ENCODE peak calls at places on chromosome 16, in eight cellular contexts. One of them, this sample, is unnamed.

GRCh38 chr16:54040975-54041374 is 245.6 kb downstream of the IRX3 start:
- DNase-seq in PC-9: no peak
- DNase-seq in neural progenitor cell: no peak
- DNase-seq in CD8-positive, alpha-beta T cell: no peak
- DNase-seq in tibial artery: no peak
- DNase-seq in mucosa of descending colon: no peak
- DNase-seq in tibial nerve: no peak
- DNase-seq in body of pancreas: no peak
- DNase-seq in this sample: no peak

GRCh38 chr16:12084436-12084835 is 107.9 kb downstream of the SNX29 start:
- DNase-seq in PC-9: no peak
- DNase-seq in neural progenitor cell: no peak
- DNase-seq in CD8-positive, alpha-beta T cell: no peak
- DNase-seq in tibial artery: no peak
- DNase-seq in mucosa of descending colon: no peak
- DNase-seq in tibial nerve: no peak
- DNase-seq in body of pancreas: no peak
- DNase-seq in this sample: no peak

GRCh38 chr16:23026777-23027362 is 122.4 kb downstream of the USP31 start:
- DNase-seq in PC-9: no peak
- DNase-seq in neural progenitor cell: peak; percentile 82
- DNase-seq in CD8-positive, alpha-beta T cell: no peak
- DNase-seq in tibial artery: no peak
- DNase-seq in mucosa of descending colon: peak; percentile 38
- DNase-seq in tibial nerve: no peak
- DNase-seq in body of pancreas: no peak
- DNase-seq in this sample: no peak

GRCh38 chr16:22901563-22901962 is 87.6 kb downstream of the HS3ST2 start:
- DNase-seq in PC-9: no peak
- DNase-seq in neural progenitor cell: no peak
- DNase-seq in CD8-positive, alpha-beta T cell: no peak
- DNase-seq in tibial artery: no peak
- DNase-seq in mucosa of descending colon: no peak
- DNase-seq in tibial nerve: no peak
- DNase-seq in body of pancreas: no peak
- DNase-seq in this sample: no peak

GRCh38 chr16:66360624-66361324 is 5.7 kb upstream of the CDH5 start:
- DNase-seq in PC-9: no peak
- DNase-seq in neural progenitor cell: no peak
- DNase-seq in CD8-positive, alpha-beta T cell: no peak
- DNase-seq in tibial artery: no peak
- DNase-seq in mucosa of descending colon: no peak
- DNase-seq in tibial nerve: no peak
- DNase-seq in body of pancreas: no peak
- DNase-seq in this sample: no peak

GRCh38 chr16:21161211-21161610 is 2.7 kb downstream of the LDAF1 start:
- DNase-seq in PC-9: no peak
- DNase-seq in neural progenitor cell: no peak
- DNase-seq in CD8-positive, alpha-beta T cell: no peak
- DNase-seq in tibial artery: no peak
- DNase-seq in mucosa of descending colon: no peak
- DNase-seq in tibial nerve: no peak
- DNase-seq in body of pancreas: no peak
- DNase-seq in this sample: no peak

GRCh38 chr16:50520451-50521245 is 27.5 kb upstream of the NKD1 start:
- DNase-seq in PC-9: no peak
- DNase-seq in neural progenitor cell: no peak
- DNase-seq in CD8-positive, alpha-beta T cell: peak; percentile 7
- DNase-seq in tibial artery: no peak
- DNase-seq in mucosa of descending colon: no peak
- DNase-seq in tibial nerve: no peak
- DNase-seq in body of pancreas: no peak
- DNase-seq in this sample: no peak

GRCh38 chr16:84423416-84423837 is 55.1 kb downstream of the ATP2C2 start:
- DNase-seq in PC-9: peak; percentile 53
- DNase-seq in neural progenitor cell: no peak
- DNase-seq in CD8-positive, alpha-beta T cell: no peak
- DNase-seq in tibial artery: no peak
- DNase-seq in mucosa of descending colon: peak; percentile 40
- DNase-seq in tibial nerve: no peak
- DNase-seq in body of pancreas: no peak
- DNase-seq in this sample: no peak

GRCh38 chr16:88684569-88685155 is 1.6 kb downstream of the SNAI3 start:
- DNase-seq in PC-9: no peak
- DNase-seq in neural progenitor cell: no peak
- DNase-seq in CD8-positive, alpha-beta T cell: no peak
- DNase-seq in tibial artery: no peak
- DNase-seq in mucosa of descending colon: no peak
- DNase-seq in tibial nerve: no peak
- DNase-seq in body of pancreas: no peak
- DNase-seq in this sample: no peak

GRCh38 chr16:69386596-69386995 is 789 bp upstream of the TERF2 start:
- DNase-seq in PC-9: no peak
- DNase-seq in neural progenitor cell: no peak
- DNase-seq in CD8-positive, alpha-beta T cell: no peak
- DNase-seq in tibial artery: no peak
- DNase-seq in mucosa of descending colon: no peak
- DNase-seq in tibial nerve: no peak
- DNase-seq in body of pancreas: no peak
- DNase-seq in this sample: no peak

GRCh38 chr16:75054556-75054947 is 55.7 kb downstream of the ZNRF1 start:
- DNase-seq in PC-9: no peak
- DNase-seq in neural progenitor cell: no peak
- DNase-seq in CD8-positive, alpha-beta T cell: no peak
- DNase-seq in tibial artery: no peak
- DNase-seq in mucosa of descending colon: no peak
- DNase-seq in tibial nerve: no peak
- DNase-seq in body of pancreas: no peak
- DNase-seq in this sample: no peak

GRCh38 chr16:75058815-75059214 is 57.8 kb downstream of the LDHD start:
- DNase-seq in PC-9: no peak
- DNase-seq in neural progenitor cell: no peak
- DNase-seq in CD8-positive, alpha-beta T cell: no peak
- DNase-seq in tibial artery: no peak
- DNase-seq in mucosa of descending colon: no peak
- DNase-seq in tibial nerve: no peak
- DNase-seq in body of pancreas: no peak
- DNase-seq in this sample: no peak

GRCh38 chr16:9270424-9270823 is 179.0 kb downstream of the HAPSTR1 start:
- DNase-seq in PC-9: no peak
- DNase-seq in neural progenitor cell: no peak
- DNase-seq in CD8-positive, alpha-beta T cell: no peak
- DNase-seq in tibial artery: no peak
- DNase-seq in mucosa of descending colon: no peak
- DNase-seq in tibial nerve: no peak
- DNase-seq in body of pancreas: peak; percentile 71
- DNase-seq in this sample: no peak

GRCh38 chr16:74024997-74025396 is 271.6 kb upstream of the PSMD7 start:
- DNase-seq in PC-9: no peak
- DNase-seq in neural progenitor cell: no peak
- DNase-seq in CD8-positive, alpha-beta T cell: no peak
- DNase-seq in tibial artery: no peak
- DNase-seq in mucosa of descending colon: no peak
- DNase-seq in tibial nerve: no peak
- DNase-seq in body of pancreas: no peak
- DNase-seq in this sample: no peak

GRCh38 chr16:81004646-81005353 is 1.9 kb downstream of the CMC2 start:
- DNase-seq in PC-9: peak; percentile 55
- DNase-seq in neural progenitor cell: peak; percentile 75
- DNase-seq in CD8-positive, alpha-beta T cell: no peak
- DNase-seq in tibial artery: no peak
- DNase-seq in mucosa of descending colon: peak; percentile 79
- DNase-seq in tibial nerve: no peak
- DNase-seq in body of pancreas: no peak
- DNase-seq in this sample: peak; percentile 56

GRCh38 chr16:1631931-1632637 is 19.9 kb downstream of the CRAMP1 start:
- DNase-seq in PC-9: no peak
- DNase-seq in neural progenitor cell: no peak
- DNase-seq in CD8-positive, alpha-beta T cell: no peak
- DNase-seq in tibial artery: no peak
- DNase-seq in mucosa of descending colon: no peak
- DNase-seq in tibial nerve: no peak
- DNase-seq in body of pancreas: peak; percentile 15
- DNase-seq in this sample: no peak

GRCh38 chr16:78748471-78748929 is 649.0 kb downstream of the WWOX start:
- DNase-seq in PC-9: no peak
- DNase-seq in neural progenitor cell: no peak
- DNase-seq in CD8-positive, alpha-beta T cell: no peak
- DNase-seq in tibial artery: no peak
- DNase-seq in mucosa of descending colon: no peak
- DNase-seq in tibial nerve: no peak
- DNase-seq in body of pancreas: no peak
- DNase-seq in this sample: no peak

GRCh38 chr16:46753015-46753414 is 4.9 kb upstream of the MYLK3 start:
- DNase-seq in PC-9: no peak
- DNase-seq in neural progenitor cell: no peak
- DNase-seq in CD8-positive, alpha-beta T cell: no peak
- DNase-seq in tibial artery: no peak
- DNase-seq in mucosa of descending colon: no peak
- DNase-seq in tibial nerve: no peak
- DNase-seq in body of pancreas: no peak
- DNase-seq in this sample: no peak

GRCh38 chr16:70685061-70685937 is 554 bp downstream of the MTSS2 start:
- DNase-seq in PC-9: no peak
- DNase-seq in neural progenitor cell: no peak
- DNase-seq in CD8-positive, alpha-beta T cell: no peak
- DNase-seq in tibial artery: no peak
- DNase-seq in mucosa of descending colon: no peak
- DNase-seq in tibial nerve: no peak
- DNase-seq in body of pancreas: peak; percentile 36
- DNase-seq in this sample: no peak

GRCh38 chr16:71479420-71479819 is 9.7 kb downstream of the ZNF19 start:
- DNase-seq in PC-9: no peak
- DNase-seq in neural progenitor cell: peak; percentile 60
- DNase-seq in CD8-positive, alpha-beta T cell: no peak
- DNase-seq in tibial artery: no peak
- DNase-seq in mucosa of descending colon: peak; percentile 14
- DNase-seq in tibial nerve: no peak
- DNase-seq in body of pancreas: peak; percentile 13
- DNase-seq in this sample: no peak

GRCh38 chr16:47465919-47466630 is 4.9 kb downstream of the PHKB start:
- DNase-seq in PC-9: no peak
- DNase-seq in neural progenitor cell: no peak
- DNase-seq in CD8-positive, alpha-beta T cell: no peak
- DNase-seq in tibial artery: no peak
- DNase-seq in mucosa of descending colon: no peak
- DNase-seq in tibial nerve: no peak
- DNase-seq in body of pancreas: no peak
- DNase-seq in this sample: no peak

GRCh38 chr16:27356794-27357193 is 43.0 kb downstream of the IL4R start:
- DNase-seq in PC-9: no peak
- DNase-seq in neural progenitor cell: no peak
- DNase-seq in CD8-positive, alpha-beta T cell: no peak
- DNase-seq in tibial artery: no peak
- DNase-seq in mucosa of descending colon: no peak
- DNase-seq in tibial nerve: no peak
- DNase-seq in body of pancreas: no peak
- DNase-seq in this sample: no peak

GRCh38 chr16:27350006-27350405 is 36.2 kb downstream of the IL4R start:
- DNase-seq in PC-9: no peak
- DNase-seq in neural progenitor cell: no peak
- DNase-seq in CD8-positive, alpha-beta T cell: no peak
- DNase-seq in tibial artery: no peak
- DNase-seq in mucosa of descending colon: no peak
- DNase-seq in tibial nerve: no peak
- DNase-seq in body of pancreas: no peak
- DNase-seq in this sample: no peak

GRCh38 chr16:27352026-27352425 is 38.3 kb downstream of the IL4R start:
- DNase-seq in PC-9: no peak
- DNase-seq in neural progenitor cell: no peak
- DNase-seq in CD8-positive, alpha-beta T cell: no peak
- DNase-seq in tibial artery: no peak
- DNase-seq in mucosa of descending colon: no peak
- DNase-seq in tibial nerve: no peak
- DNase-seq in body of pancreas: no peak
- DNase-seq in this sample: no peak

GRCh38 chr16:27355610-27356009 is 41.8 kb downstream of the IL4R start:
- DNase-seq in PC-9: no peak
- DNase-seq in neural progenitor cell: peak; percentile 47
- DNase-seq in CD8-positive, alpha-beta T cell: no peak
- DNase-seq in tibial artery: no peak
- DNase-seq in mucosa of descending colon: peak; percentile 53
- DNase-seq in tibial nerve: no peak
- DNase-seq in body of pancreas: peak; percentile 34
- DNase-seq in this sample: no peak

GRCh38 chr16:27353853-27354252 is 40.1 kb downstream of the IL4R start:
- DNase-seq in PC-9: no peak
- DNase-seq in neural progenitor cell: no peak
- DNase-seq in CD8-positive, alpha-beta T cell: no peak
- DNase-seq in tibial artery: no peak
- DNase-seq in mucosa of descending colon: no peak
- DNase-seq in tibial nerve: no peak
- DNase-seq in body of pancreas: no peak
- DNase-seq in this sample: no peak
- H3K36me3 ChIP-seq in PC-9: peaks cover 38% of the 10 kb centered on the region
- H3K36me3 ChIP-seq in neural progenitor cell: no peaks in the 10 kb centered on the region
- H3K36me3 ChIP-seq in CD8-positive, alpha-beta T cell: peaks cover 63% of the 10 kb centered on the region
- H3K36me3 ChIP-seq in tibial artery: peaks cover 67% of the 10 kb centered on the region
- H3K36me3 ChIP-seq in mucosa of descending colon: peaks cover 3% of the 10 kb centered on the region
- H3K36me3 ChIP-seq in tibial nerve: peaks cover 77% of the 10 kb centered on the region
- H3K36me3 ChIP-seq in body of pancreas: peaks cover 4% of the 10 kb centered on the region
- H3K36me3 ChIP-seq in this sample: no peaks in the 10 kb centered on the region

GRCh38 chr16:56911771-56912541 is 20.0 kb upstream of the HERPUD1 start:
- DNase-seq in PC-9: no peak
- DNase-seq in neural progenitor cell: peak; percentile 44
- DNase-seq in CD8-positive, alpha-beta T cell: no peak
- DNase-seq in tibial artery: peak; percentile 52
- DNase-seq in mucosa of descending colon: peak; percentile 43
- DNase-seq in tibial nerve: no peak
- DNase-seq in body of pancreas: no peak
- DNase-seq in this sample: no peak
- H3K36me3 ChIP-seq in PC-9: no peaks in the 10 kb centered on the region
- H3K36me3 ChIP-seq in neural progenitor cell: no peaks in the 10 kb centered on the region
- H3K36me3 ChIP-seq in CD8-positive, alpha-beta T cell: no peaks in the 10 kb centered on the region
- H3K36me3 ChIP-seq in tibial artery: no peaks in the 10 kb centered on the region
- H3K36me3 ChIP-seq in mucosa of descending colon: no peaks in the 10 kb centered on the region
- H3K36me3 ChIP-seq in tibial nerve: no peaks in the 10 kb centered on the region
- H3K36me3 ChIP-seq in body of pancreas: no peaks in the 10 kb centered on the region
- H3K36me3 ChIP-seq in this sample: no peaks in the 10 kb centered on the region

GRCh38 chr16:27482397-27483082 is 67.2 kb downstream of the GTF3C1 start:
- DNase-seq in PC-9: no peak
- DNase-seq in neural progenitor cell: no peak
- DNase-seq in CD8-positive, alpha-beta T cell: no peak
- DNase-seq in tibial artery: no peak
- DNase-seq in mucosa of descending colon: no peak
- DNase-seq in tibial nerve: no peak
- DNase-seq in body of pancreas: no peak
- DNase-seq in this sample: no peak
- H3K36me3 ChIP-seq in PC-9: peaks cover 51% of the 10 kb centered on the region
- H3K36me3 ChIP-seq in neural progenitor cell: no peaks in the 10 kb centered on the region
- H3K36me3 ChIP-seq in CD8-positive, alpha-beta T cell: peaks cover 45% of the 10 kb centered on the region
- H3K36me3 ChIP-seq in tibial artery: peaks cover 89% of the 10 kb centered on the region
- H3K36me3 ChIP-seq in mucosa of descending colon: peaks cover 10% of the 10 kb centered on the region
- H3K36me3 ChIP-seq in tibial nerve: peaks cover 94% of the 10 kb centered on the region
- H3K36me3 ChIP-seq in body of pancreas: peaks cover 23% of the 10 kb centered on the region
- H3K36me3 ChIP-seq in this sample: peaks cover 5% of the 10 kb centered on the region

DNA sequence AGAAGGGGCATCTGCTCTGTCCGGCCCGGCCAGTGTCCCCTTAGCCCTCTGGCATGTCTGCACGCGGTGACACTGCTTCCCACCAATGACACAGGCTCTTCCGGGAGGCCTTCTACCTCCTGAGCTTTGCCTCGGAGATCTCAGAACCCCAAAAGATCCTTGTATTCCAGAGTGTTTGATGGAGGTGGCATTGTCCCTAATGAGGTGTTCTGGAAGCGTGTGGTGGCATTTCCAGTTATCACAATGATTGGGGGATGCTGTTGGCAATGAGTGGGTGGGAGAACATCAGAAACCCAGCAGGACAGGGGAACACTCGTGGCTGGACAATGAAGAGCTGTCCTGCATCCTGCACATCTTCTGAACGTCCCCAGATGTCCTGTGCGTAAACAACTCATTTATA is 198.0 kb downstream of the XYLT1 start:
- DNase-seq in PC-9: no peak
- DNase-seq in neural progenitor cell: no peak
- DNase-seq in CD8-positive, alpha-beta T cell: no peak
- DNase-seq in tibial artery: no peak
- DNase-seq in mucosa of descending colon: no peak
- DNase-seq in tibial nerve: no peak
- DNase-seq in body of pancreas: no peak
- DNase-seq in this sample: no peak
- H3K36me3 ChIP-seq in PC-9: no peaks in the 10 kb centered on the region
- H3K36me3 ChIP-seq in neural progenitor cell: no peaks in the 10 kb centered on the region
- H3K36me3 ChIP-seq in CD8-positive, alpha-beta T cell: no peaks in the 10 kb centered on the region
- H3K36me3 ChIP-seq in tibial artery: no peaks in the 10 kb centered on the region
- H3K36me3 ChIP-seq in mucosa of descending colon: no peaks in the 10 kb centered on the region
- H3K36me3 ChIP-seq in tibial nerve: no peaks in the 10 kb centered on the region
- H3K36me3 ChIP-seq in body of pancreas: no peaks in the 10 kb centered on the region
- H3K36me3 ChIP-seq in this sample: no peaks in the 10 kb centered on the region